ENCODE peak calls at places on chromosomes 12 and 14, in four cellular contexts. One of them, this sample, is unnamed.
A peak's percentile ranks its signal among the peaks of the same experiment; 100 is the strongest.

GRCh38 chr12:46556820-46557524 is 184.4 kb upstream of the SLC38A2 start:
- DNase-seq in spleen: no peak
- DNase-seq in right cardiac atrium: no peak
- DNase-seq in NT2/D1: no peak
- DNase-seq in this sample: no peak

GRCh38 chr14:29463727-29464370 is 463.8 kb downstream of the PRKD1 start:
- DNase-seq in spleen: no peak
- DNase-seq in right cardiac atrium: no peak
- DNase-seq in NT2/D1: no peak
- DNase-seq in this sample: no peak

GRCh38 chr14:77376380-77376770 is 519 bp downstream of the TMED8 start:
- DNase-seq in spleen: peak; percentile 88
- DNase-seq in right cardiac atrium: peak; percentile 28
- DNase-seq in NT2/D1: no peak
- DNase-seq in this sample: no peak

GRCh38 chr14:64688801-64689200 is 15.4 kb upstream of the PLEKHG3 start:
- DNase-seq in spleen: no peak
- DNase-seq in right cardiac atrium: no peak
- DNase-seq in NT2/D1: no peak
- DNase-seq in this sample: no peak

GRCh38 chr12:64828713-64829112 is 4.3 kb downstream of the TBC1D30 start:
- DNase-seq in spleen: no peak
- DNase-seq in right cardiac atrium: no peak
- DNase-seq in NT2/D1: no peak
- DNase-seq in this sample: no peak

GRCh38 chr12:56431850-56432249 is 17.4 kb downstream of the TIMELESS start:
- DNase-seq in spleen: no peak
- DNase-seq in right cardiac atrium: no peak
- DNase-seq in NT2/D1: no peak
- DNase-seq in this sample: no peak

GRCh38 chr14:38045461-38045860 is 162.2 kb upstream of the SSTR1 start:
- DNase-seq in spleen: no peak
- DNase-seq in right cardiac atrium: no peak
- DNase-seq in NT2/D1: no peak
- DNase-seq in this sample: no peak

GRCh38 chr12:77072833-77073495 is 7.6 kb upstream of the E2F7 start:
- DNase-seq in spleen: no peak
- DNase-seq in right cardiac atrium: no peak
- DNase-seq in NT2/D1: no peak
- DNase-seq in this sample: no peak

GRCh38 chr14:104724407-104724980 is 465 bp downstream of the ADSS1 start:
- DNase-seq in spleen: no peak
- DNase-seq in right cardiac atrium: peak; percentile 79
- DNase-seq in NT2/D1: no peak
- DNase-seq in this sample: no peak

GRCh38 chr12:118436002-118436724 is 59.8 kb downstream of the SUDS3 start:
- DNase-seq in spleen: no peak
- DNase-seq in right cardiac atrium: no peak
- DNase-seq in NT2/D1: peak; percentile 30
- DNase-seq in this sample: peak; percentile 47

GRCh38 chr12:64893961-64894360 is 69.5 kb downstream of the TBC1D30 start:
- DNase-seq in spleen: no peak
- DNase-seq in right cardiac atrium: no peak
- DNase-seq in NT2/D1: no peak
- DNase-seq in this sample: no peak

GRCh38 chr12:9922429-9922828 is 9.7 kb downstream of the CLEC2A start:
- DNase-seq in spleen: no peak
- DNase-seq in right cardiac atrium: no peak
- DNase-seq in NT2/D1: no peak
- DNase-seq in this sample: no peak

GRCh38 chr14:74836251-74836957 is 39.5 kb downstream of the PROX2 start:
- DNase-seq in spleen: no peak
- DNase-seq in right cardiac atrium: no peak
- DNase-seq in NT2/D1: no peak
- DNase-seq in this sample: no peak

GRCh38 chr14:104196461-104197180 is 58.2 kb downstream of the KIF26A start:
- DNase-seq in spleen: no peak
- DNase-seq in right cardiac atrium: no peak
- DNase-seq in NT2/D1: no peak
- DNase-seq in this sample: no peak

GRCh38 chr12:62190921-62191746 is 69.1 kb upstream of the USP15 start:
- DNase-seq in spleen: peak; percentile 83
- DNase-seq in right cardiac atrium: peak; percentile 28
- DNase-seq in NT2/D1: no peak
- DNase-seq in this sample: no peak

GRCh38 chr12:89067436-89067835 is 284.9 kb downstream of the DUSP6 start:
- DNase-seq in spleen: no peak
- DNase-seq in right cardiac atrium: no peak
- DNase-seq in NT2/D1: no peak
- DNase-seq in this sample: no peak

GRCh38 chr12:79375050-79375449 is 315.7 kb downstream of the PAWR start:
- DNase-seq in spleen: no peak
- DNase-seq in right cardiac atrium: no peak
- DNase-seq in NT2/D1: no peak
- DNase-seq in this sample: no peak

GRCh38 chr14:68637106-68638021 is 155.5 kb downstream of the ZFP36L1 start:
- DNase-seq in spleen: peak; percentile 40
- DNase-seq in right cardiac atrium: no peak
- DNase-seq in NT2/D1: no peak
- DNase-seq in this sample: no peak

GRCh38 chr14:84927096-84927910 is 602.6 kb upstream of the FLRT2 start:
- DNase-seq in spleen: no peak
- DNase-seq in right cardiac atrium: no peak
- DNase-seq in NT2/D1: no peak
- DNase-seq in this sample: no peak

GRCh38 chr14:53016491-53016890 is 65.6 kb upstream of the FERMT2 start:
- DNase-seq in spleen: no peak
- DNase-seq in right cardiac atrium: no peak
- DNase-seq in NT2/D1: no peak
- DNase-seq in this sample: no peak

GRCh38 chr12:11885261-11886038 is 185.3 kb upstream of the BCL2L14 start:
- DNase-seq in spleen: no peak
- DNase-seq in right cardiac atrium: peak; percentile 12
- DNase-seq in NT2/D1: no peak
- DNase-seq in this sample: no peak

GRCh38 chr14:75254901-75255300 is 23.7 kb upstream of the FOS start:
- DNase-seq in spleen: no peak
- DNase-seq in right cardiac atrium: no peak
- DNase-seq in NT2/D1: no peak
- DNase-seq in this sample: no peak

GRCh38 chr12:95790025-95790911 is at the start of gene NTN4:
- DNase-seq in spleen: peak; percentile 85
- DNase-seq in right cardiac atrium: peak; percentile 67
- DNase-seq in NT2/D1: no peak
- DNase-seq in this sample: no peak

GRCh38 chr12:32454075-32454474 is 54.7 kb downstream of the FGD4 start:
- DNase-seq in spleen: no peak
- DNase-seq in right cardiac atrium: no peak
- DNase-seq in NT2/D1: peak; percentile 99
- DNase-seq in this sample: peak; percentile 50

GRCh38 chr12:57895337-57896138 is 45.8 kb upstream of the ATP23 start:
- DNase-seq in spleen: no peak
- DNase-seq in right cardiac atrium: no peak
- DNase-seq in NT2/D1: no peak
- DNase-seq in this sample: no peak
- H3K4me3 ChIP-seq in spleen: peak overlapping the region; percentile 43
- H3K4me3 ChIP-seq in right cardiac atrium: no peak overlapping the region
- H3K4me3 ChIP-seq in NT2/D1: no peak overlapping the region
- H3K4me3 ChIP-seq in this sample: no peak overlapping the region

GRCh38 chr12:105741786-105742566 is 396.8 kb downstream of the NUAK1 start:
- DNase-seq in spleen: no peak
- DNase-seq in right cardiac atrium: peak; percentile 34
- DNase-seq in NT2/D1: no peak
- DNase-seq in this sample: no peak
- H3K4me1 ChIP-seq in spleen: peaks cover 10% of the 10 kb centered on the region
- H3K4me1 ChIP-seq in right cardiac atrium: peaks cover 12% of the 10 kb centered on the region
- H3K4me1 ChIP-seq in NT2/D1: peaks cover 5% of the 10 kb centered on the region
- H3K4me1 ChIP-seq in this sample: peaks cover 2% of the 10 kb centered on the region

DNA sequence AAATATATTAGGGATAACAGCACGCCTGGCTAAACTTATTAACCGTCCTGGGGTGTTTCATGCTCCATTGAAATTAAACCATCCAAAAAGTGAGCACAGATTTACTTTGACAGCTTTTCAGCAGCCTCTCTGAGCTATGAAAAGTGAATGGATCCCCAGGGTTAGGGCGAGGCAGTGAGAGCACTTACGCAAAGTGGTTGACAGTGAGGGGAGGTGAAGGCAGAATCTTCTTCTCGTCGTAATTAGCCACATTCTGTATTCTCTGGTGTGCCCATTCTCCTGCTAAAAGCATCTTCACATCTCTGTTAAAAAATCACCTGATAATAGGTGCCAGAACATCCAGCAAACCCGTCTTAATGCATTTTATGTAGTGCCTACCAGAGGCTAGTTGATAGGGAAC is 1.9 kb downstream of the TMTC2 start:
- DNase-seq in spleen: no peak
- DNase-seq in right cardiac atrium: no peak
- DNase-seq in NT2/D1: no peak
- DNase-seq in this sample: no peak
- H3K4me3 ChIP-seq in spleen: no peak overlapping the region
- H3K4me3 ChIP-seq in right cardiac atrium: peak overlapping the region; percentile 73
- H3K4me3 ChIP-seq in NT2/D1: peak overlapping the region; percentile 73
- H3K4me3 ChIP-seq in this sample: no peak overlapping the region

GRCh38 chr12:92602476-92602875 is 100.3 kb upstream of the PLEKHG7 start:
- DNase-seq in spleen: no peak
- DNase-seq in right cardiac atrium: no peak
- DNase-seq in NT2/D1: no peak
- DNase-seq in this sample: no peak
- H3K4me1 ChIP-seq in spleen: no peaks in the 10 kb centered on the region
- H3K4me1 ChIP-seq in right cardiac atrium: peaks cover 3% of the 10 kb centered on the region
- H3K4me1 ChIP-seq in NT2/D1: no peaks in the 10 kb centered on the region
- H3K4me1 ChIP-seq in this sample: no peaks in the 10 kb centered on the region

GRCh38 chr12:51910168-51910567 is 2.9 kb downstream of the ACVRL1 start:
- DNase-seq in spleen: no peak
- DNase-seq in right cardiac atrium: no peak
- DNase-seq in NT2/D1: no peak
- DNase-seq in this sample: no peak

GRCh38 chr12:51907083-51907863 is at the start of gene ACVRL1:
- DNase-seq in spleen: peak; percentile 73
- DNase-seq in right cardiac atrium: peak; percentile 68
- DNase-seq in NT2/D1: no peak
- DNase-seq in this sample: no peak

GRCh38 chr12:51907864-51908425 is 641 bp downstream of the ACVRL1 start:
- DNase-seq in spleen: peak; percentile 58
- DNase-seq in right cardiac atrium: no peak
- DNase-seq in NT2/D1: no peak
- DNase-seq in this sample: no peak

GRCh38 chr12:51910691-51911090 is 3.4 kb downstream of the ACVRL1 start:
- DNase-seq in spleen: no peak
- DNase-seq in right cardiac atrium: no peak
- DNase-seq in NT2/D1: no peak
- DNase-seq in this sample: no peak

GRCh38 chr12:51908876-51909592 is 1.7 kb downstream of the ACVRL1 start:
- DNase-seq in spleen: no peak
- DNase-seq in right cardiac atrium: no peak
- DNase-seq in NT2/D1: no peak
- DNase-seq in this sample: no peak
- H3K4me3 ChIP-seq in spleen: no peak overlapping the region
- H3K4me3 ChIP-seq in right cardiac atrium: no peak overlapping the region
- H3K4me3 ChIP-seq in NT2/D1: no peak overlapping the region
- H3K4me3 ChIP-seq in this sample: no peak overlapping the region

DNA sequence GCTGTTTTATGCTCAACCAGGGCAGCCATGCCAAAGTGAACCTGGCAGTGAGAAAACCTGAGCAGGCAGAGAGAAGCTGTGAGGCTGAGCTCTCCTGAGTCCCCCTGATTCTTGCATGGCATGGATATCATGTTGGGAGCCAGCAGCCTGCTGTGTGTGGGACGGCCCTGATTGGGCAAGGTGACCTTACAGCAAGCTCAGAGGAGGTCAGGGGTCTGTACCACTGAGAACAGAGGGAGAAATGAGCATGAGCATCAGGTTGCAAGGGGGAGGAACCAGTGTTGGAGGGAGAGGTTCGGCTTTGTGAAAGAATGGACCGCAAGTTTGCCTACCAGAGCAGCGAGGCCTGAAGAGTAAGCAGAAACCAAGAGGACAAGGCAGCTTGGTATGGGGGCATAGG is 59.2 kb upstream of the PTGR2 start:
- DNase-seq in spleen: peak; percentile 63
- DNase-seq in right cardiac atrium: no peak
- DNase-seq in NT2/D1: no peak
- DNase-seq in this sample: no peak
- H3K4me1 ChIP-seq in spleen: peaks cover 47% of the 10 kb centered on the region
- H3K4me1 ChIP-seq in right cardiac atrium: peaks cover 6% of the 10 kb centered on the region
- H3K4me1 ChIP-seq in NT2/D1: no peaks in the 10 kb centered on the region
- H3K4me1 ChIP-seq in this sample: peaks cover 1% of the 10 kb centered on the region

GRCh38 chr12:131116437-131117117 is 162.9 kb downstream of the ADGRD1 start:
- DNase-seq in spleen: peak; percentile 67
- DNase-seq in right cardiac atrium: peak; percentile 13
- DNase-seq in NT2/D1: peak; percentile 27
- DNase-seq in this sample: peak; percentile 27
- H3K4me3 ChIP-seq in spleen: no peak overlapping the region
- H3K4me3 ChIP-seq in right cardiac atrium: no peak overlapping the region
- H3K4me3 ChIP-seq in NT2/D1: no peak overlapping the region
- H3K4me3 ChIP-seq in this sample: no peak overlapping the region

DNA sequence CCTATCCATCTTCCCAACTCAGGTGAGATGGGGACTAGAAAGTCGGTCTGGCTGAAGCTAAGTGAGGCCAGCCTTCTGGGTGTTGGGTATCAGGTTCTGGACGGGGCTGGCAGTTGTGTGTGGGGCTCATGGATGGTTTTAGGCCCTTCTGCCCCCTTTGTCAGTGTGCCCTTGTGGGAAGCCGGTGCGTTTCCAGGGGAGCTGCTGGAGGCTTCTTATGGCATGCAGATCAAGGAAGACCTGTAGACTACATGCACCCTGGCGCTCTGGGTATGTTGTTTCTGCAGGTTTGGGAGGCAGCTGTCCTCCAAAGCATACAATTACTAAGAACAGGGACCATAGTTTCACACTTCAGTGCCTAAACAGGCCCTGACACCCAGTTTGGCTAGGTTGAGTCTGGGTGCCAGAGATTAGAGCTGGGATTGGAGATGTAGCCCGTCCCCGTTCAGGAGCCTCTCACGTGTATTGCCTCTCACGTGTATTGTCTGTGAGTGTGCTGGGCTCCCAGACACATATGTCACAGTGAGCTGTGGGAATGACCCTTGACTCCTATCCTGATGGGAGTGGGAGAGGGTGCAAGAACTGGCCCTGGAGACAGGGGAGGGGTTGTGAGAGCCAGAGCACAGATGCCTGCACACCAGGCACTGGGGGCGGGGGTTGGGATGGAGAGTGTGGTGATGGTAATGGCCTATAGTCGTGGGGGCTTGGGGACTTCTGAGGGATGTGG is 84.4 kb downstream of the SLC25A47 start:
- DNase-seq in spleen: no peak
- DNase-seq in right cardiac atrium: no peak
- DNase-seq in NT2/D1: no peak
- DNase-seq in this sample: no peak
- H3K4me1 ChIP-seq in spleen: peaks cover 32% of the 10 kb centered on the region
- H3K4me1 ChIP-seq in right cardiac atrium: peaks cover 5% of the 10 kb centered on the region
- H3K4me1 ChIP-seq in NT2/D1: peaks cover 7% of the 10 kb centered on the region
- H3K4me1 ChIP-seq in this sample: peaks cover 3% of the 10 kb centered on the region

This sample was measured in iPS DF 6.9.